ENCODE peak calls at places on chromosome 10, in four cellular contexts. T is GM12878, P is K562, K is HepG2. B is an unnamed sample.

GRCh38 chr10:124155781-124156401 is 62.5 kb upstream of the CHST15 start:
- DNase-seq in T (no peak), P (no peak), K (no peak), B (no peak)

GRCh38 chr10:73863039-73863817 is 11.1 kb downstream of the CAMK2G start:
- DNase-seq in T (no peak), P (no peak), K (no peak), B (no peak)

GRCh38 chr10:22340362-22341189 is 4.7 kb upstream of the SPAG6 start:
- DNase-seq in T (peak; percentile 69), P (peak; percentile 90), K (peak; percentile 41), B (peak; percentile 71)

GRCh38 chr10:55747244-55747643 is 613.8 kb downstream of the ZWINT start:
- DNase-seq in T (no peak), P (no peak), K (no peak), B (no peak)

GRCh38 chr10:16792675-16793074 is 24.5 kb downstream of the RSU1 start:
- DNase-seq in T (no peak), P (no peak), K (no peak), B (no peak)

GRCh38 chr10:130440494-130440893 is 304.3 kb downstream of the GLRX3 start:
- DNase-seq in T (no peak), P (no peak), K (no peak), B (no peak)

GRCh38 chr10:127071126-127071525 is 125.3 kb downstream of the INSYN2A start:
- DNase-seq in T (no peak), P (no peak), K (no peak), B (no peak)

GRCh38 chr10:111579473-111579872 is 502.6 kb downstream of the ADRA2A start:
- DNase-seq in T (no peak), P (no peak), K (no peak), B (no peak)

GRCh38 chr10:47243791-47244190 is 56.2 kb upstream of the GDF10 start:
- DNase-seq in T (no peak), P (no peak), K (no peak), B (no peak)

GRCh38 chr10:34698979-34699378 is 116.1 kb downstream of the PARD3 start:
- DNase-seq in T (no peak), P (no peak), K (no peak), B (no peak)

GRCh38 chr10:12703813-12704212 is 297.7 kb downstream of the CCDC3 start:
- DNase-seq in T (no peak), P (no peak), K (no peak), B (no peak)

GRCh38 chr10:25176421-25176968 is 1.7 kb downstream of the GPR158 start:
- DNase-seq in T (no peak), P (no peak), K (no peak), B (no peak)

GRCh38 chr10:37975407-37975991 is 948 bp downstream of the ZNF25 start:
- DNase-seq in T (no peak), P (no peak), K (no peak), B (no peak)

GRCh38 chr10:72335394-72336258 is 19.1 kb downstream of the DNAJB12 start:
- DNase-seq in T (no peak), P (no peak), K (no peak), B (no peak)

GRCh38 chr10:17669185-17669872 is 25.4 kb downstream of the STAM start:
- DNase-seq in T (peak; percentile 30), P (no peak), K (no peak), B (no peak)

GRCh38 chr10:43263551-43264323 is 3.1 kb downstream of the RASGEF1A start:
- DNase-seq in T (no peak), P (peak; percentile 10), K (no peak), B (peak; percentile 38)

GRCh38 chr10:93080350-93081046 is 6.8 kb downstream of the CYP26A1 start:
- DNase-seq in T (no peak), P (peak; percentile 75), K (peak; percentile 29), B (peak; percentile 80)

GRCh38 chr10:70588255-70588654 is 14.3 kb downstream of the PRF1 start:
- DNase-seq in T (no peak), P (no peak), K (no peak), B (no peak)

GRCh38 chr10:1356349-1356748 is 300.2 kb downstream of the WDR37 start:
- DNase-seq in T (no peak), P (no peak), K (no peak), B (no peak)

GRCh38 chr10:26556756-26557640 is 118.9 kb downstream of the APBB1IP start:
- DNase-seq in T (no peak), P (peak; percentile 34), K (peak; percentile 34), B (peak; percentile 65)

GRCh38 chr10:11517150-11517549 is 94.3 kb downstream of the USP6NL start:
- DNase-seq in T (peak; percentile 68), P (no peak), K (no peak), B (no peak)

GRCh38 chr10:87864497-87865059 is 1.2 kb downstream of the PTEN start:
- DNase-seq in T (no peak), P (peak; percentile 4), K (no peak), B (no peak)

GRCh38 chr10:70809011-70809611 is 6.6 kb upstream of the SGPL1 start:
- DNase-seq in T (no peak), P (no peak), K (peak; percentile 17), B (no peak)

GRCh38 chr10:128546651-128547165 is 420.5 kb upstream of the MKI67 start:
- DNase-seq in T (no peak), P (no peak), K (no peak), B (no peak)

GRCh38 chr10:101310528-101311439 is 43.2 kb upstream of the BTRC start:
- DNase-seq in T (no peak), P (no peak), K (no peak), B (no peak)

GRCh38 chr10:9596368-9596920 is 1421.2 kb upstream of the CELF2 start:
- DNase-seq in T (no peak), P (no peak), K (no peak), B (no peak)

GRCh38 chr10:69345402-69345801 is 67.1 kb downstream of the HK1 start:
- DNase-seq in T (no peak), P (no peak), K (no peak), B (no peak)

GRCh38 chr10:91797874-91798735 is at the start of gene TNKS2:
- DNase-seq in T (peak; percentile 75), P (peak; percentile 90), K (peak; percentile 87), B (peak; percentile 96)

GRCh38 chr10:113058175-113058961 is 108.3 kb downstream of the TCF7L2 start:
- DNase-seq in T (no peak), P (no peak), K (peak; percentile 67), B (no peak)

GRCh38 chr10:113056030-113056429 is 106.0 kb downstream of the TCF7L2 start:
- DNase-seq in T (no peak), P (no peak), K (no peak), B (no peak)

GRCh38 chr10:113059001-113059780 is 109.1 kb downstream of the TCF7L2 start:
- DNase-seq in T (no peak), P (no peak), K (peak; percentile 76), B (no peak)

GRCh38 chr10:113055458-113055857 is 105.4 kb downstream of the TCF7L2 start:
- DNase-seq in T (no peak), P (no peak), K (no peak), B (no peak)

DNA sequence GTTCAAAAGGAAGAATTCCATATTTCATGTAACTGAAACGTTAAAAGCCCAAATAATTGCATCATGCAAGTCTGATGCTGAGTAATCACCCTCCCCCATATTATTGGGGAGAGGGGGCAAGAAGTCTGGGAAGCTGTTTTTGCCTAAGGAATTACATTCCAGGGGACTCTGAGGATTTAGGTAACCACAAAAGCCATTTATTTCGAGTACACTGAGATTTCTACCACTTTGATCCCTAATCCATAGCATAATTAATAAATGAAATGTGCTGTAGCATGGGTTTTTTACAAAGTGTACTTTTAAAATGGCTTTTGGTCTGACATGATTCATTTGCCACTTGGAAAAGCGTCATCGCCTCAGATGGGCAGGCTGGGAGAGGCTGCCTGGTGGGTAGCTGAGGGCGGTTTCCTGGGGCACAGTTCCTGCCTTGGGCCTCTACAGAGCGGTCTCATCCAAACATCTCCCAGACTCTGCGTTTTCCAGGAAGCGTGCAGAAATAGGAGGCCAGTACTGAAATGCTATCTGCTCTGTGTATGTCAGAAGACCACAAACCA is 106.5 kb downstream of the TCF7L2 start:
- DNase-seq in T (no peak), P (no peak), K (no peak), B (no peak)
- TF ChIP-seq FOXM1 in T (no peak), P (no peak), K (no peak), B (no peak)

DNA sequence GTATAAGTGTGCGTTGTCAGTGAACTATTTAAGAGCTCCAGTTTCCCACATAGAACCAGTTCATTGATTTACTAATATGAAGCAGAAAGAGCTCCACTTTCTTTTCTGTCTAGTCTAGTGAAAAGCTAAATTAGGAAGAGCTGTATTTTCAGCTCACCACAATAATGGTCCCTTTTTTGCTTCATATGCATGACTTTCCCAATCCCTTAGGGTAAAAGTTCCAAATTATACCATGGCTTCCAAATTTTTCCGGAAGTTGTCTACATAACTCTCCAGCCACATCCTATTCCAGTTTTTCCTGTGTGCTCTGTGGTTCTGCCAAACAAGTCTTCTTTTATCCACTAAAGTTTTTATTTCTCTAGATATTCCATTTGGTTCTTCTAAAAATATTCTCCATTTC is 685.2 kb downstream of the REEP3 start:
- DNase-seq in T (no peak), P (no peak), K (no peak), B (no peak)
- TF ChIP-seq TARDBP in T (no peak), P (no peak), K (no peak), B (no peak)

GRCh38 chr10:48365668-48366067 is 59.2 kb downstream of the MAPK8 start:
- DNase-seq in T (no peak), P (no peak), K (no peak), B (no peak)
- TF ChIP-seq FOXK2 in T (no peak), P (no peak), K (no peak), B (no peak)

GRCh38 chr10:77455538-77455937 is 182.1 kb downstream of the KCNMA1 start:
- DNase-seq in T (no peak), P (no peak), K (no peak), B (no peak)
- TF ChIP-seq FOXM1 in T (no peak), P (no peak), K (no peak), B (no peak)

DNA sequence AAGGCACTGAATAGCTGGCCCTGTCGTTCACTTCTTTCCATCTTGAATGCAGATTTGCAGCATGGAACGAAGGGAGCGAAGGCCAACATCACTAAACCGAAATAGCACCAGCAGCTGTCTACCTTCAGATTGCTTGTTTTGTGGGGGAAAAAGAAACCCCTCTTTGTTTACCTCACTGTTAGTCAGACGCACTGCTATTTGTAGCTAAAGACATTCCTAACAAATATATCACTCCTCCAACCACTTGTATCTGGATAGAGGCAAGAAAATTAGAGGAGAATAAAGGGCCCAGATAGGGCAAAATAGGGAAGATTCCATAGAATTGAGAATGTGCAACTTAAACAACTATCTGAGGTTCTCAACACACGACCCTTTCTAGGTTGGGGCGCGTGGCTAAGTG is 26.5 kb downstream of the ANK3 start:
- DNase-seq in T (no peak), P (no peak), K (no peak), B (no peak)
- TF ChIP-seq TARDBP in T (no peak), P (no peak), K (no peak), B (no peak)